ENCODE peak calls at places on chromosome 15, in five cellular contexts. One of them, this sample, is unnamed.

GRCh38 chr15:100740105-100740504 is 137.7 kb downstream of the ASB7 start:
- DNase-seq in GM23248: no peak
- DNase-seq in CD4-positive, CD25-positive, alpha-beta regulatory T cell: no peak
- DNase-seq in psoas muscle: no peak
- DNase-seq in thoracic aorta: no peak
- DNase-seq in this sample: no peak

GRCh38 chr15:81002004-81002253 is 1.2 kb downstream of the TLNRD1 start:
- DNase-seq in GM23248: no peak
- DNase-seq in CD4-positive, CD25-positive, alpha-beta regulatory T cell: no peak
- DNase-seq in psoas muscle: no peak
- DNase-seq in thoracic aorta: no peak
- DNase-seq in this sample: no peak

GRCh38 chr15:38868326-38869114 is 303.9 kb upstream of the RASGRP1 start:
- DNase-seq in GM23248: peak; percentile 97
- DNase-seq in CD4-positive, CD25-positive, alpha-beta regulatory T cell: no peak
- DNase-seq in psoas muscle: peak; percentile 71
- DNase-seq in thoracic aorta: peak; percentile 11
- DNase-seq in this sample: no peak

GRCh38 chr15:45228931-45229330 is 23.1 kb upstream of the SLC28A2 start:
- DNase-seq in GM23248: peak; percentile 4
- DNase-seq in CD4-positive, CD25-positive, alpha-beta regulatory T cell: no peak
- DNase-seq in psoas muscle: peak; percentile 66
- DNase-seq in thoracic aorta: no peak
- DNase-seq in this sample: no peak

GRCh38 chr15:68387288-68388143 is 44.4 kb downstream of the ITGA11 start:
- DNase-seq in GM23248: no peak
- DNase-seq in CD4-positive, CD25-positive, alpha-beta regulatory T cell: no peak
- DNase-seq in psoas muscle: no peak
- DNase-seq in thoracic aorta: no peak
- DNase-seq in this sample: peak; percentile 10

GRCh38 chr15:69060744-69061143 is 46.2 kb downstream of the NOX5 start:
- DNase-seq in GM23248: no peak
- DNase-seq in CD4-positive, CD25-positive, alpha-beta regulatory T cell: peak; percentile 45
- DNase-seq in psoas muscle: no peak
- DNase-seq in thoracic aorta: no peak
- DNase-seq in this sample: no peak

GRCh38 chr15:44550256-44550655 is 13.3 kb downstream of the EIF3J start:
- DNase-seq in GM23248: peak; percentile 66
- DNase-seq in CD4-positive, CD25-positive, alpha-beta regulatory T cell: peak; percentile 39
- DNase-seq in psoas muscle: no peak
- DNase-seq in thoracic aorta: no peak
- DNase-seq in this sample: no peak

GRCh38 chr15:94135748-94136147 is 95.6 kb upstream of the MCTP2 start:
- DNase-seq in GM23248: peak; percentile 14
- DNase-seq in CD4-positive, CD25-positive, alpha-beta regulatory T cell: no peak
- DNase-seq in psoas muscle: no peak
- DNase-seq in thoracic aorta: no peak
- DNase-seq in this sample: no peak

GRCh38 chr15:68378595-68378994 is 53.4 kb downstream of the ITGA11 start:
- DNase-seq in GM23248: no peak
- DNase-seq in CD4-positive, CD25-positive, alpha-beta regulatory T cell: no peak
- DNase-seq in psoas muscle: no peak
- DNase-seq in thoracic aorta: no peak
- DNase-seq in this sample: no peak

GRCh38 chr15:39403674-39404117 is 177.2 kb upstream of the THBS1 start:
- DNase-seq in GM23248: peak; percentile 57
- DNase-seq in CD4-positive, CD25-positive, alpha-beta regulatory T cell: no peak
- DNase-seq in psoas muscle: no peak
- DNase-seq in thoracic aorta: no peak
- DNase-seq in this sample: no peak

GRCh38 chr15:26503998-26504397 is 268.9 kb downstream of the GABRB3 start:
- DNase-seq in GM23248: no peak
- DNase-seq in CD4-positive, CD25-positive, alpha-beta regulatory T cell: no peak
- DNase-seq in psoas muscle: no peak
- DNase-seq in thoracic aorta: no peak
- DNase-seq in this sample: no peak

GRCh38 chr15:31392761-31393401 is 66.2 kb downstream of the KLF13 start:
- DNase-seq in GM23248: peak; percentile 41
- DNase-seq in CD4-positive, CD25-positive, alpha-beta regulatory T cell: no peak
- DNase-seq in psoas muscle: no peak
- DNase-seq in thoracic aorta: no peak
- DNase-seq in this sample: no peak

GRCh38 chr15:76169792-76170425 is 110.1 kb downstream of the TMEM266 start:
- DNase-seq in GM23248: peak; percentile 56
- DNase-seq in CD4-positive, CD25-positive, alpha-beta regulatory T cell: no peak
- DNase-seq in psoas muscle: no peak
- DNase-seq in thoracic aorta: no peak
- DNase-seq in this sample: no peak

GRCh38 chr15:38696120-38696727 is 131.6 kb upstream of the RASGRP1 start:
- DNase-seq in GM23248: peak; percentile 73
- DNase-seq in CD4-positive, CD25-positive, alpha-beta regulatory T cell: peak; percentile 69
- DNase-seq in psoas muscle: no peak
- DNase-seq in thoracic aorta: no peak
- DNase-seq in this sample: no peak

GRCh38 chr15:33292718-33293307 is 18.0 kb upstream of the RYR3 start:
- DNase-seq in GM23248: peak; percentile 73
- DNase-seq in CD4-positive, CD25-positive, alpha-beta regulatory T cell: peak; percentile 17
- DNase-seq in psoas muscle: no peak
- DNase-seq in thoracic aorta: no peak
- DNase-seq in this sample: no peak

GRCh38 chr15:44101944-44102343 is 93.1 kb downstream of the FRMD5 start:
- DNase-seq in GM23248: peak; percentile 57
- DNase-seq in CD4-positive, CD25-positive, alpha-beta regulatory T cell: no peak
- DNase-seq in psoas muscle: no peak
- DNase-seq in thoracic aorta: no peak
- DNase-seq in this sample: no peak

GRCh38 chr15:49225572-49226281 is 55.7 kb downstream of the GALK2 start:
- DNase-seq in GM23248: peak; percentile 18
- DNase-seq in CD4-positive, CD25-positive, alpha-beta regulatory T cell: no peak
- DNase-seq in psoas muscle: no peak
- DNase-seq in thoracic aorta: no peak
- DNase-seq in this sample: no peak

GRCh38 chr15:100727291-100727851 is 125.0 kb downstream of the ASB7 start:
- DNase-seq in GM23248: no peak
- DNase-seq in CD4-positive, CD25-positive, alpha-beta regulatory T cell: no peak
- DNase-seq in psoas muscle: no peak
- DNase-seq in thoracic aorta: no peak
- DNase-seq in this sample: no peak

GRCh38 chr15:93091465-93091864 is 2.5 kb upstream of the RGMA start:
- DNase-seq in GM23248: no peak
- DNase-seq in CD4-positive, CD25-positive, alpha-beta regulatory T cell: no peak
- DNase-seq in psoas muscle: no peak
- DNase-seq in thoracic aorta: no peak
- DNase-seq in this sample: no peak

GRCh38 chr15:59991919-59992318 is 12.2 kb upstream of the FOXB1 start:
- DNase-seq in GM23248: no peak
- DNase-seq in CD4-positive, CD25-positive, alpha-beta regulatory T cell: no peak
- DNase-seq in psoas muscle: no peak
- DNase-seq in thoracic aorta: no peak
- DNase-seq in this sample: no peak

GRCh38 chr15:78625621-78626280 is 5.0 kb upstream of the CHRNA3 start:
- DNase-seq in GM23248: no peak
- DNase-seq in CD4-positive, CD25-positive, alpha-beta regulatory T cell: no peak
- DNase-seq in psoas muscle: no peak
- DNase-seq in thoracic aorta: no peak
- DNase-seq in this sample: peak; percentile 44
- H3K27me3 ChIP-seq in GM23248: peaks cover 75% of the 10 kb centered on the region
- H3K27me3 ChIP-seq in CD4-positive, CD25-positive, alpha-beta regulatory T cell: peaks cover 9% of the 10 kb centered on the region
- H3K27me3 ChIP-seq in psoas muscle: peaks cover 36% of the 10 kb centered on the region
- H3K27me3 ChIP-seq in thoracic aorta: peaks cover 10% of the 10 kb centered on the region
- H3K27me3 ChIP-seq in this sample: peaks cover 34% of the 10 kb centered on the region

GRCh38 chr15:66154581-66154980 is 99.0 kb downstream of the MEGF11 start:
- DNase-seq in GM23248: no peak
- DNase-seq in CD4-positive, CD25-positive, alpha-beta regulatory T cell: no peak
- DNase-seq in psoas muscle: no peak
- DNase-seq in thoracic aorta: no peak
- DNase-seq in this sample: no peak
- H3K27me3 ChIP-seq in GM23248: peaks cover 50% of the 10 kb centered on the region
- H3K27me3 ChIP-seq in CD4-positive, CD25-positive, alpha-beta regulatory T cell: no peaks in the 10 kb centered on the region
- H3K27me3 ChIP-seq in psoas muscle: peaks cover 28% of the 10 kb centered on the region
- H3K27me3 ChIP-seq in thoracic aorta: no peaks in the 10 kb centered on the region
- H3K27me3 ChIP-seq in this sample: peaks cover 4% of the 10 kb centered on the region

GRCh38 chr15:85155360-85155759 is 173.7 kb downstream of the PDE8A start:
- DNase-seq in GM23248: no peak
- DNase-seq in CD4-positive, CD25-positive, alpha-beta regulatory T cell: no peak
- DNase-seq in psoas muscle: no peak
- DNase-seq in thoracic aorta: no peak
- DNase-seq in this sample: no peak
- H3K27me3 ChIP-seq in GM23248: no peaks in the 10 kb centered on the region
- H3K27me3 ChIP-seq in CD4-positive, CD25-positive, alpha-beta regulatory T cell: peaks cover 2% of the 10 kb centered on the region
- H3K27me3 ChIP-seq in psoas muscle: no peaks in the 10 kb centered on the region
- H3K27me3 ChIP-seq in thoracic aorta: no peaks in the 10 kb centered on the region
- H3K27me3 ChIP-seq in this sample: no peaks in the 10 kb centered on the region

GRCh38 chr15:65393557-65393956 is 15.8 kb upstream of the IGDCC3 start:
- DNase-seq in GM23248: no peak
- DNase-seq in CD4-positive, CD25-positive, alpha-beta regulatory T cell: no peak
- DNase-seq in psoas muscle: no peak
- DNase-seq in thoracic aorta: no peak
- DNase-seq in this sample: no peak

GRCh38 chr15:65393091-65393490 is 15.3 kb upstream of the IGDCC3 start:
- DNase-seq in GM23248: no peak
- DNase-seq in CD4-positive, CD25-positive, alpha-beta regulatory T cell: no peak
- DNase-seq in psoas muscle: no peak
- DNase-seq in thoracic aorta: no peak
- DNase-seq in this sample: no peak

GRCh38 chr15:65391732-65392131 is 13.9 kb upstream of the IGDCC3 start:
- DNase-seq in GM23248: no peak
- DNase-seq in CD4-positive, CD25-positive, alpha-beta regulatory T cell: no peak
- DNase-seq in psoas muscle: no peak
- DNase-seq in thoracic aorta: no peak
- DNase-seq in this sample: no peak

GRCh38 chr15:65390447-65390846 is 12.6 kb upstream of the IGDCC3 start:
- DNase-seq in GM23248: no peak
- DNase-seq in CD4-positive, CD25-positive, alpha-beta regulatory T cell: no peak
- DNase-seq in psoas muscle: no peak
- DNase-seq in thoracic aorta: no peak
- DNase-seq in this sample: no peak

DNA sequence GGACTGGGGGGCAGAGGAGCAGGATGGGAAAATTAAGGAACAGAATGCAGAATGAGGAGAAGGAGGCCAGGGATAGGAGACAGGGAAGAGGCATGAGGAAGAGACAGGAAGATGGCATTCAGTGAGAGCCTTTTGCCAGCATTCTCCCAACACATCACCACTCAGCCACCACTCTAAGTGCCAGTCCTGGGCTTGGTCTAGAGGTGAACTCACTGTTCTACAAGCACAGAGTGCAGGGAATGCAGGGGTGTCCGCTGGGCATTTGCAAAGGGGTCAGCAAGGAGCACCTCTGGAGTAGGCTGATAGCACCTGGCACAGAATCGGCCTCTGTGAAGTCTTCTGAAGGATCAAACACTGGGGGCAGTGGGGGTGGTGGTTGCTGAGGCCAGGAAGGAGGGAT is 14.6 kb upstream of the IGDCC3 start:
- DNase-seq in GM23248: no peak
- DNase-seq in CD4-positive, CD25-positive, alpha-beta regulatory T cell: no peak
- DNase-seq in psoas muscle: peak; percentile 22
- DNase-seq in thoracic aorta: no peak
- DNase-seq in this sample: no peak
- H3K27me3 ChIP-seq in GM23248: peaks cover 13% of the 10 kb centered on the region
- H3K27me3 ChIP-seq in CD4-positive, CD25-positive, alpha-beta regulatory T cell: peaks cover 16% of the 10 kb centered on the region
- H3K27me3 ChIP-seq in psoas muscle: peaks cover 5% of the 10 kb centered on the region
- H3K27me3 ChIP-seq in thoracic aorta: no peaks in the 10 kb centered on the region
- H3K27me3 ChIP-seq in this sample: peaks cover 35% of the 10 kb centered on the region

GRCh38 chr15:95559875-95560394 is 770.6 kb upstream of the NR2F2 start:
- DNase-seq in GM23248: peak; percentile 94
- DNase-seq in CD4-positive, CD25-positive, alpha-beta regulatory T cell: no peak
- DNase-seq in psoas muscle: no peak
- DNase-seq in thoracic aorta: no peak
- DNase-seq in this sample: no peak

GRCh38 chr15:95563634-95564033 is 766.9 kb upstream of the NR2F2 start:
- DNase-seq in GM23248: no peak
- DNase-seq in CD4-positive, CD25-positive, alpha-beta regulatory T cell: no peak
- DNase-seq in psoas muscle: no peak
- DNase-seq in thoracic aorta: no peak
- DNase-seq in this sample: no peak

GRCh38 chr15:95558916-95559315 is 771.6 kb upstream of the NR2F2 start:
- DNase-seq in GM23248: peak; percentile 34
- DNase-seq in CD4-positive, CD25-positive, alpha-beta regulatory T cell: no peak
- DNase-seq in psoas muscle: no peak
- DNase-seq in thoracic aorta: no peak
- DNase-seq in this sample: no peak

GRCh38 chr15:95558131-95558530 is 772.4 kb upstream of the NR2F2 start:
- DNase-seq in GM23248: peak; percentile 21
- DNase-seq in CD4-positive, CD25-positive, alpha-beta regulatory T cell: no peak
- DNase-seq in psoas muscle: no peak
- DNase-seq in thoracic aorta: no peak
- DNase-seq in this sample: no peak

GRCh38 chr15:95561463-95561862 is 769.0 kb upstream of the NR2F2 start:
- DNase-seq in GM23248: no peak
- DNase-seq in CD4-positive, CD25-positive, alpha-beta regulatory T cell: no peak
- DNase-seq in psoas muscle: no peak
- DNase-seq in thoracic aorta: no peak
- DNase-seq in this sample: no peak
- H3K27me3 ChIP-seq in GM23248: no peaks in the 10 kb centered on the region
- H3K27me3 ChIP-seq in CD4-positive, CD25-positive, alpha-beta regulatory T cell: no peaks in the 10 kb centered on the region
- H3K27me3 ChIP-seq in psoas muscle: peaks cover 3% of the 10 kb centered on the region
- H3K27me3 ChIP-seq in thoracic aorta: no peaks in the 10 kb centered on the region
- H3K27me3 ChIP-seq in this sample: no peaks in the 10 kb centered on the region

DNA sequence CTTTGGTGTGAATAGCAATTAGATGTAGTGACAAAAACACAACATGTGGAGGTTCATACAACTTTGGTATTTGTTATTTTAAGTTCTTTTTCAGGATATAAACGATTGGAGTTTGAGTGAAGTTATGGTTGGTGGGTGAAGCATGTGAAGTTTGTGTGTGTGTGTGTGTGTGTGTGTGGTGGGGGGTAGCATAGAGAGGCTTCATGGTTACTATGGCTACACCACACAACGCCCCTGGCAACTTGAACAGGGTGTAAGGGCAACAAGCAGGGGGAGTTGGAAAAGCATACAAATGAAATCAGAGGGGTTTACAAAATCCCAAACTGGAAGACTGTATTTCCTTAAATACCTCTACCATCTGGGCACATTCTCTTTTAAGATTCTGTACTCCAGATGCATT is 207.5 kb downstream of the SV2B start:
- DNase-seq in GM23248: no peak
- DNase-seq in CD4-positive, CD25-positive, alpha-beta regulatory T cell: no peak
- DNase-seq in psoas muscle: no peak
- DNase-seq in thoracic aorta: no peak
- DNase-seq in this sample: no peak
- H3K27me3 ChIP-seq in GM23248: peaks cover 53% of the 10 kb centered on the region
- H3K27me3 ChIP-seq in CD4-positive, CD25-positive, alpha-beta regulatory T cell: peaks cover 4% of the 10 kb centered on the region
- H3K27me3 ChIP-seq in psoas muscle: peaks cover 6% of the 10 kb centered on the region
- H3K27me3 ChIP-seq in thoracic aorta: no peaks in the 10 kb centered on the region
- H3K27me3 ChIP-seq in this sample: peaks cover 20% of the 10 kb centered on the region